ENCODE peak calls at places on chromosomes 13 and 19, in four cellular contexts. B is SK-N-SH, F is HepG2, I is GM12878. V is an unnamed sample.

GRCh38 chr19:46753420-46754155 is 7.3 kb upstream of the STRN4 start:
- DNase-seq in B (peak), I (no peak), F (peak), V (peak)

GRCh38 chr19:47729468-47729798 is 15.9 kb upstream of the NOP53 start:
- DNase-seq in B (no peak), I (no peak), F (no peak), V (peak)

GRCh38 chr19:4709440-4710280 is 14.0 kb downstream of the DPP9 start:
- DNase-seq in F (no peak), B (no peak), I (no peak), V (no peak)

GRCh38 chr19:3697671-3698385 is 2.4 kb downstream of the PIP5K1C start:
- DNase-seq in I (no peak), F (no peak), B (no peak), V (no peak)

GRCh38 chr19:30535011-30535410 is 162.8 kb downstream of the ZNF536 start:
- DNase-seq in B (no peak), I (no peak), F (no peak), V (no peak)

GRCh38 chr13:51935326-51936171 is 73.8 kb downstream of the CCDC70 start:
- DNase-seq in B (peak), F (no peak), I (no peak), V (peak)

GRCh38 chr19:36748431-36749275 is 24.0 kb downstream of the ZNF850 start:
- DNase-seq in B (no peak), I (no peak), F (no peak), V (no peak)

GRCh38 chr19:42075364-42075615 is 676 bp upstream of the ZNF574 start:
- DNase-seq in I (no peak), F (no peak), B (no peak), V (no peak)

GRCh38 chr13:59745395-59745788 is 418.3 kb downstream of the DIAPH3 start:
- DNase-seq in F (peak), I (no peak), B (no peak), V (no peak)

GRCh38 chr19:3041756-3042517 is 12.9 kb upstream of the TLE2 start:
- DNase-seq in I (no peak), F (no peak), B (no peak), V (no peak)

GRCh38 chr13:57666131-57666530 is 34.6 kb downstream of the PCDH17 start:
- DNase-seq in I (no peak), B (no peak), F (no peak), V (no peak)

GRCh38 chr19:48341515-48342413 is 16.4 kb downstream of the EMP3 start:
- DNase-seq in F (no peak), B (no peak), I (no peak), V (no peak)

GRCh38 chr19:19034204-19034624 is 811 bp downstream of the ARMC6 start:
- DNase-seq in I (peak), F (peak), B (peak), V (peak)

GRCh38 chr19:48770223-48770622 is 14.9 kb downstream of the FGF21 start:
- DNase-seq in B (no peak), I (no peak), F (no peak), V (no peak)

GRCh38 chr19:46229442-46229841 is at the start of gene IGFL1:
- DNase-seq in B (no peak), I (no peak), F (no peak), V (no peak)

GRCh38 chr13:105135852-105136251 is 1399.6 kb downstream of the EFNB2 start:
- DNase-seq in B (peak), I (no peak), F (no peak), V (no peak)

GRCh38 chr13:73782781-73783180 is 351.4 kb downstream of the KLF12 start:
- DNase-seq in F (peak), I (no peak), B (peak), V (no peak)

GRCh38 chr13:79794936-79795335 is 314.0 kb downstream of the NDFIP2 start:
- DNase-seq in I (no peak), B (no peak), F (no peak), V (no peak)

GRCh38 chr19:49528211-49528771 is 488 bp downstream of the RCN3 start:
- DNase-seq in I (no peak), B (no peak), F (no peak), V (no peak)

GRCh38 chr19:18225355-18225701 is 910 bp downstream of the PDE4C start:
- DNase-seq in B (no peak), F (no peak), I (no peak), V (no peak)

GRCh38 chr13:67754016-67754415 is 523.9 kb upstream of the PCDH9 start:
- DNase-seq in F (no peak), B (no peak), I (no peak), V (no peak)

GRCh38 chr13:64810701-64811258 is 2419.4 kb downstream of the PCDH9 start:
- DNase-seq in I (no peak), B (no peak), F (no peak), V (peak)

GRCh38 chr13:31385534-31385933 is 185.8 kb downstream of the B3GLCT start:
- DNase-seq in F (no peak), I (no peak), B (no peak), V (no peak)

GRCh38 chr13:80145291-80145690 is 195.6 kb downstream of the SPRY2 start:
- DNase-seq in B (no peak), F (no peak), I (no peak), V (no peak)

GRCh38 chr13:108877300-108877699 is 247.9 kb downstream of the MYO16 start:
- DNase-seq in B (no peak), F (no peak), I (no peak), V (no peak)

GRCh38 chr13:48165063-48165462 is 67.9 kb upstream of the ITM2B start:
- DNase-seq in B (no peak), F (no peak), I (no peak), V (no peak)

GRCh38 chr13:27524981-27525975 is 74.9 kb upstream of the MTIF3 start:
- DNase-seq in I (no peak), F (no peak), B (no peak), V (no peak)

GRCh38 chr13:108225440-108225839 is 7.2 kb downstream of the ABHD13 start:
- DNase-seq in B (no peak), F (no peak), I (no peak), V (no peak)

GRCh38 chr19:42538841-42539709 is 10.8 kb upstream of the CEACAM1 start:
- DNase-seq in B (no peak), I (no peak), F (no peak), V (no peak)

GRCh38 chr19:41530761-41531301 is 45.1 kb upstream of the CEACAM21 start:
- DNase-seq in I (no peak), B (no peak), F (no peak), V (no peak)

GRCh38 chr19:18788782-18789421 is 2.2 kb downstream of the COMP start:
- DNase-seq in F (no peak), I (no peak), B (no peak), V (no peak)

GRCh38 chr13:51639171-51639570 is 54.9 kb downstream of the WDFY2 start:
- DNase-seq in F (no peak), I (no peak), B (no peak), V (no peak)

GRCh38 chr19:11373166-11373884 is 1.1 kb upstream of the SWSAP1 start:
- DNase-seq in B (peak), F (no peak), I (no peak), V (no peak)

GRCh38 chr13:73224708-73225107 is 165.9 kb downstream of the KLF5 start:
- DNase-seq in B (no peak), F (no peak), I (no peak), V (no peak)

DNA sequence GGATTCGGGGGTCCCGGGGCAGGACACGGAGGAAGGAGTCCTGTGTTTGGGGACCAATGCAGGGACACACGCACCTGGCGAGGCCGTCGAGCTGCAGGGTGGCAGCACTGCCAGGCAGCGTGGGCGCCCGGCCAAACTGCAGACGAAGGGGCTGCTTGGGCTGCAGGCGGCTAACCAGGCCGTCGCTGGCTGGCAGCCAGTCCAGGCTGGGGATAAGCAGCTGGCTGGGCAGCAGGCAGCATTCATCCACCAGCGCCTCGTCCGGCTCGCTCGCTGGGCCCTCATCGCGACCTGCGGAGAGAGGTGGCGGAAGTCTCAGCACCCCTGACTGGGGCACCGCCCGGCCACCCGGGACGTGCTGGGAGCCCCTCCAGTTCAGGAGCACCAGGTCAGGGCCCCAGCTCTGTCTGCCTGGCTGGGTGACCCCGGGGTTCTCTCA is 11.5 kb downstream of the CFD start:
- DNase-seq in B (peak), I (no peak), F (no peak), V (no peak)
- H3K27ac ChIP-seq in B (peak), I (no peak), F (peak), V (peak)

GRCh38 chr19:12974301-12975220 is 5.2 kb downstream of the DAND5 start:
- DNase-seq in B (peak), F (peak), I (no peak), V (no peak)
- TF ChIP-seq PBX3 in B (no peak), F (no peak), I (no peak), V (no peak)

GRCh38 chr13:110509971-110510786 is 51.3 kb downstream of the RAB20 start:
- DNase-seq in B (no peak), I (no peak), F (no peak), V (no peak)

GRCh38 chr13:110509478-110509926 is 52.0 kb downstream of the RAB20 start:
- DNase-seq in I (no peak), B (peak), F (peak), V (no peak)

GRCh38 chr13:110511509-110512181 is 49.9 kb downstream of the RAB20 start:
- DNase-seq in I (no peak), F (peak), B (no peak), V (no peak)

GRCh38 chr13:110516500-110516899 is 45.0 kb downstream of the RAB20 start:
- DNase-seq in F (no peak), B (no peak), I (no peak), V (no peak)

GRCh38 chr13:110512198-110512740 is 49.3 kb downstream of the RAB20 start:
- DNase-seq in F (no peak), I (no peak), B (no peak), V (no peak)
- H3K27ac ChIP-seq in F (no peak), I (no peak), B (no peak), V (no peak)

GRCh38 chr13:28819046-28819747 is 942 bp upstream of the MTUS2 start:
- DNase-seq in F (no peak), I (no peak), B (no peak), V (peak)
- TF ChIP-seq PBX3 in F (no peak), I (no peak), B (no peak), V (no peak)

DNA sequence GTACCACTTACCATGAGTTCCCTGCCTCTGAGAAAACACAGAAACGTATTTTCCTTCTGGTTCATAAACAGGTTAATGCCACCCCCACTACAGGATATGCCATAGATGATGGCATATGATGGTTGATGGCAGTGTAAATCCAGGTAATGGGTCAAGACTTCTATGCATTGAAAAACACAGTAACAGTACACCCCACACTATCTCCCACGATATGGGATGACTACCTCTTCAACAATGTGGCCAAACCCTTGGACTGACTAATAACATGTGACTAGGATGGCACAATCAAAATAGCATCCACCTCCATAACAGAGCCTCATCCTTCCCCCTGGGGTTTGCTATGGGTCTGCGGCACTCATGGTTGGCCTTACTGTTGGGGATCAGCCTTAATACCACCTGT is 22.0 kb downstream of the ZNF235 start:
- DNase-seq in I (no peak), F (no peak), B (no peak), V (no peak)
- H3K27ac ChIP-seq in I (no peak), F (no peak), B (no peak), V (no peak)

GRCh38 chr19:38736036-38736412 is 8.2 kb downstream of the CAPN12 start:
- DNase-seq in B (peak), F (no peak), I (no peak), V (peak)
- TF ChIP-seq PBX3 in B (no peak), F (no peak), I (no peak), V (peak)

GRCh38 chr19:8340341-8341096 is 2.5 kb downstream of the KANK3 start:
- DNase-seq in I (no peak), F (no peak), B (peak), V (no peak)
- H3K27ac ChIP-seq in I (no peak), F (no peak), B (no peak), V (no peak)

GRCh38 chr13:38636756-38637155 is 50.1 kb upstream of the FREM2 start:
- DNase-seq in I (no peak), F (no peak), B (no peak), V (no peak)
- TF ChIP-seq PBX3 in I (no peak), F (no peak), B (no peak), V (no peak)